ENCODE peak calls at places on chromosomes 16 and 17, in six cellular contexts. P, G, R, F, N and M are unnamed samples.

GRCh38 chr17:5912927-5913565 is 157.1 kb upstream of the WSCD1 start:
- DNase-seq in P (no peak), G (no peak), R (no peak), F (no peak), N (no peak), M (no peak)

GRCh38 chr17:22484826-22485225 is 792.5 kb downstream of the KCNJ18 start:
- DNase-seq in P (no peak), G (no peak), R (no peak), F (no peak), N (no peak), M (no peak)

GRCh38 chr16:67281536-67282446 is 2.5 kb downstream of the PLEKHG4 start:
- DNase-seq in P (no peak), G (no peak), R (no peak), F (no peak), N (no peak), M (no peak)

GRCh38 chr16:80527297-80527696 is 13.5 kb upstream of the DYNLRB2 start:
- DNase-seq in P (peak; percentile 13), G (no peak), R (peak; percentile 47), F (peak; percentile 56), N (no peak), M (peak; percentile 56)

GRCh38 chr16:48353565-48354163 is 31.5 kb downstream of the SIAH1 start:
- DNase-seq in P (peak; percentile 77), G (peak; percentile 39), R (peak; percentile 81), F (peak; percentile 67), N (no peak), M (peak; percentile 88)

GRCh38 chr17:68057531-68057952 is 22.0 kb downstream of the KPNA2 start:
- DNase-seq in P (peak; percentile 54), G (no peak), R (peak; percentile 50), F (peak; percentile 49), N (no peak), M (peak; percentile 65)

GRCh38 chr16:2663553-2664521 is 18.5 kb upstream of the KCTD5 start:
- DNase-seq in P (no peak), G (no peak), R (peak; percentile 69), F (peak; percentile 73), N (no peak), M (no peak)

GRCh38 chr17:57415737-57416354 is 159.5 kb downstream of the MSI2 start:
- DNase-seq in P (no peak), G (no peak), R (no peak), F (no peak), N (no peak), M (no peak)

GRCh38 chr16:22353188-22353919 is 21.1 kb downstream of the CDR2 start:
- DNase-seq in P (no peak), G (no peak), R (peak; percentile 96), F (no peak), N (no peak), M (peak; percentile 91)

GRCh38 chr17:27558842-27559505 is 72.0 kb upstream of the LGALS9 start:
- DNase-seq in P (no peak), G (no peak), R (no peak), F (no peak), N (peak; percentile 69), M (no peak)

GRCh38 chr17:50304781-50305404 is 30.6 kb downstream of the TMEM92 start:
- DNase-seq in P (no peak), G (no peak), R (peak; percentile 57), F (no peak), N (no peak), M (no peak)